ENCODE peak calls at places on chromosomes 7 and 10, in four cellular contexts. D is GM12865, N is colonic mucosa, S is BJ. P is an unnamed sample.

GRCh38 chr10:129079705-129080104 is 387.3 kb upstream of the MGMT start:
- DNase-seq in D (no peak), N (peak), S (no peak), P (no peak)

GRCh38 chr10:87092356-87092860 is 2.2 kb downstream of the GLUD1 start:
- DNase-seq in D (no peak), N (no peak), S (no peak), P (no peak)

GRCh38 chr10:31549936-31550335 is 230.9 kb downstream of the ZEB1 start:
- DNase-seq in D (no peak), N (no peak), S (peak), P (no peak)

GRCh38 chr10:70982443-70982842 is 94.1 kb upstream of the PCBD1 start:
- DNase-seq in D (peak), N (no peak), S (no peak), P (peak)

GRCh38 chr7:21215307-21215706 is 212.6 kb upstream of the SP4 start:
- DNase-seq in D (no peak), N (no peak), S (no peak), P (no peak)

GRCh38 chr7:6442114-6442513 is 5.6 kb downstream of the DAGLB start:
- DNase-seq in D (no peak), N (no peak), S (no peak), P (no peak)

GRCh38 chr7:106059556-106059955 is 52.6 kb downstream of the SYPL1 start:
- DNase-seq in D (no peak), N (no peak), S (no peak), P (no peak)

GRCh38 chr10:58952747-58953466 is 223.5 kb upstream of the PHYHIPL start:
- DNase-seq in D (peak), N (peak), S (no peak), P (no peak)

GRCh38 chr7:43758861-43759683 is 592 bp downstream of the BLVRA start:
- DNase-seq in D (peak), N (peak), S (no peak), P (no peak)

GRCh38 chr10:660980-661890 is 28.2 kb downstream of the DIP2C start:
- DNase-seq in D (no peak), N (peak), S (no peak), P (no peak)

GRCh38 chr7:132930881-132931280 is 151.0 kb downstream of the CHCHD3 start:
- DNase-seq in D (peak), N (no peak), S (no peak), P (no peak)
- TF ChIP-seq CTCF in D (peak), N (no peak), S (peak), P (no peak)

GRCh38 chr7:1961776-1962276 is 270.9 kb downstream of the MAD1L1 start:
- DNase-seq in D (peak), N (no peak), S (peak), P (peak)

GRCh38 chr7:1965579-1966294 is 267.0 kb downstream of the MAD1L1 start:
- DNase-seq in D (no peak), N (no peak), S (no peak), P (no peak)

GRCh38 chr7:1964556-1964912 is 268.2 kb downstream of the MAD1L1 start:
- DNase-seq in D (no peak), N (no peak), S (no peak), P (no peak)

GRCh38 chr7:1964913-1965578 is 267.7 kb downstream of the MAD1L1 start:
- DNase-seq in D (no peak), N (no peak), S (no peak), P (no peak)

DNA sequence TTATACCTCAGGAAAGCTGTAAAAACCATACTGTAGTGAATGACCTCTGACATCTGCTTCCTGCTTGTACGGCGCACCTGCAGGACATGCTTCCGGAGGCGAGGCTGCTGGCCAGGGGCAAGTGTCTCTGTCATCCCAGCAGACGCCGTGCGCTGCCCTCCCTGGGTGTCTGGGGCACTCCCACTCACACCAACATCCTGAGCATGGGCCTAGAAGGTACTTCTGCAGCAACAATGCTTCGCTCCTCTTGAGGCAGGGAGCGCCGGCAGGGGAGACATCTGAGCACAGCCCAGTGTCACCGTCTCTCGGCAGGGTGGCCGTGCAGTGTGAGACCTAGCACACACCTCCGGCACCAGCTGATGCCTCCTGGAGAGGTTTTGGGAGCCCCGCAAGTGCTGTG is 269.2 kb downstream of the MAD1L1 start:
- DNase-seq in D (no peak), N (no peak), S (no peak), P (no peak)
- H3K4me3 ChIP-seq in D (no peak), N (no peak), S (no peak), P (no peak)

DNA sequence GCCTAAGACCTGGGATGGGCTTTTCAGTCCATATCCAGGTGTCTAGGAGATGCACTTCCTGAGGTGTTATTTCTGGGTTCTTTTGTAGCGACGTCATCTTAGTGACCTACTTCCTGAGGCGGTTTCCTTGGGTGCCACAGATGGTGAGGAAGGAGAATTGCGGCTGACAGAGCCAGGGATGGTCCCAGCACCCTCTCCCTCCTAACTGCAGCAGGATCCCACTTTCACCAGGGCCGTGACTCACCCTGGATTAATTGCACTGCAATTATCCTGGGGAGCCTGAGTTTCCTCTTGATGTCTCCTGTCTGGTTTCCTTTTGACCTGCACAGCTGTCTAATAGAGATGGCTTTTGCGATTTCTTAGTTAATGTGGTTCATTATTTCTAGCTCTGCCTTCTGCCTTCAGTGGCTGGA is 271.7 kb downstream of the TCF7L2 start:
- DNase-seq in D (no peak), N (no peak), S (no peak), P (no peak)
- TF ChIP-seq CTCF in D (no peak), N (no peak), S (no peak), P (no peak)

DNA sequence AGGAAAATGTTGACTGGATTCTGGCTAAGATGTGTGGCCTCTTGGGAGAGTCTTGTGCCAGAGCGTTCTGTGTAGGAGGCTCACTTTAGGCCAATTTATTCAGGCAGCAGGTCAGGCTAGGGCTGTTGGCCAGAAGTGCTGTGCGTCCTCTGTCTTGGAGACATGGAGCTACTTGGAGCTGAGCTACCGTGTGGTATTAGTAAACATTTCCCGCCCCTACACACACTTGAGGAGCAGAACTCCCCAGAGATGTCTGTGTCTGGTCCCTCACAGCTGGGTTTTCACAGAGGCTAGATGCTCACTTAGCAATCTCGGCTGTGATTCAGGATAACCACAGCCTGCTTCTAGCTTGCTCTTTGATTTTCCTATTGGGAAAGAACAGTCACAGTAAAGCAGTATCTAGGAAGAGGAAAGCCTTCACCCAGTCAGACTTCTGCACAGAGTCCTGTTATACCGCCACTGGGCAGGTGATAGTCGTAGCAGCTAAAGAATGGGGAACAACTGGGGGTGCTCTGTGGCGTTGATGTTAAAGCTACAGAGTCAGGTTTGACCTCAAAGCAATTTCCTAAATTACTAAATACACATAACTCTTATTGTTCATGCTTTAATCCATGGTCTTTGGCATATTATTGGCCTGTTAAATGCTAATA is 86.7 kb downstream of the MDFIC start:
- DNase-seq in D (peak), N (peak), S (no peak), P (no peak)
- H3K4me3 ChIP-seq in D (no peak), N (no peak), S (no peak), P (no peak)

GRCh38 chr7:149775176-149775556 is 1.8 kb upstream of the ZNF467 start:
- DNase-seq in D (no peak), N (no peak), S (no peak), P (no peak)

GRCh38 chr7:149774237-149775175 is 1.1 kb upstream of the ZNF467 start:
- DNase-seq in D (no peak), N (no peak), S (no peak), P (no peak)

GRCh38 chr7:149772821-149773425 is 465 bp downstream of the ZNF467 start:
- DNase-seq in D (no peak), N (peak), S (no peak), P (no peak)

GRCh38 chr7:149772236-149772820 is 1.1 kb downstream of the ZNF467 start:
- DNase-seq in D (peak), N (peak), S (no peak), P (no peak)

GRCh38 chr7:149773446-149774236 is at the start of gene ZNF467:
- DNase-seq in D (no peak), N (peak), S (no peak), P (no peak)
- TF ChIP-seq CTCF in D (no peak), N (no peak), S (no peak), P (no peak)

GRCh38 chr10:62692085-62692484 is 112.4 kb upstream of the ADO start:
- DNase-seq in D (no peak), N (no peak), S (no peak), P (no peak)
- H3K4me3 ChIP-seq in D (no peak), N (no peak), S (no peak), P (no peak)

GRCh38 chr10:97101166-97101940 is 84.4 kb downstream of the SLIT1 start:
- DNase-seq in D (peak), N (no peak), S (no peak), P (no peak)
- TF ChIP-seq CTCF in D (no peak), N (no peak), S (no peak), P (peak)

GRCh38 chr7:23373151-23374004 is 74.2 kb downstream of the MALSU1 start:
- DNase-seq in D (peak), N (no peak), S (no peak), P (peak)

GRCh38 chr7:23378996-23379395 is 79.9 kb downstream of the MALSU1 start:
- DNase-seq in D (no peak), N (no peak), S (no peak), P (no peak)

GRCh38 chr7:23380961-23381360 is 81.8 kb downstream of the MALSU1 start:
- DNase-seq in D (peak), N (no peak), S (no peak), P (no peak)

GRCh38 chr7:23380556-23380955 is 81.4 kb downstream of the MALSU1 start:
- DNase-seq in D (no peak), N (no peak), S (no peak), P (no peak)

DNA sequence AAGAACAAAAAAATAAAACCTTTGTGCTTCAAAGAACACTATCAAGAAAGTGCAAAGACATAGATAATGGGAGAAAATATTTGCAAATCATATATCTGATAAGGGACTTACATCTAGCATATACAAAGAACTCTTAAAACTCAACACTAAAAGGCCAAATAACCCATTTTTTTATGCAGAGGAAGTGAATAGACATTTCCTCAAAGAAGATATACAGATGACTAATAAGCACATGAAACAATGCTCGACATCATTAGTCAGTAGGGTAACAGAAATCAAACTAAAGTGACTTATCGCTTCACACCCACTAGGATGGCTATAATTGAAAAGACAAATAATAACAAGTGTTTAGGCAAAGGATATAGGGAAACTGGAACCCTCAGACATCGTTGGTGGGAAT is 78.0 kb downstream of the MALSU1 start:
- DNase-seq in D (no peak), N (no peak), S (no peak), P (no peak)
- H3K4me3 ChIP-seq in D (no peak), N (no peak), S (no peak), P (no peak)

GRCh38 chr7:154696556-154696955 is 306.4 kb downstream of the PAXIP1 start:
- DNase-seq in D (no peak), N (no peak), S (no peak), P (no peak)

GRCh38 chr7:154695836-154696235 is 307.1 kb downstream of the PAXIP1 start:
- DNase-seq in D (no peak), N (no peak), S (no peak), P (no peak)

GRCh38 chr7:154693646-154694045 is 309.3 kb downstream of the PAXIP1 start:
- DNase-seq in D (no peak), N (no peak), S (no peak), P (no peak)

GRCh38 chr7:154699421-154699820 is 303.5 kb downstream of the PAXIP1 start:
- DNase-seq in D (no peak), N (no peak), S (no peak), P (no peak)

GRCh38 chr7:154698726-154699291 is 304.1 kb downstream of the PAXIP1 start:
- DNase-seq in D (peak), N (no peak), S (no peak), P (no peak)
- TF ChIP-seq CTCF in D (peak), N (peak), S (no peak), P (peak)